ENCODE peak calls at places on chromosomes 11 and 22, in five cellular contexts. X is neural progenitor cell; K is body of pancreas; Y is heart left ventricle; L is effector memory CD4-positive, alpha-beta T cell. J is an unnamed sample.

GRCh38 chr22:42662114-42663021 is 13.2 kb upstream of the CYB5R3 start:
- DNase-seq in X (peak; percentile 91), K (peak; percentile 78), Y (peak; percentile 84), L (peak; percentile 58), J (peak; percentile 76)

GRCh38 chr11:128179049-128179448 is 408.3 kb downstream of the ETS1 start:
- DNase-seq in X (no peak), K (no peak), Y (no peak), L (no peak), J (no peak)

GRCh38 chr11:32173435-32173834 is 82.6 kb downstream of the RCN1 start:
- DNase-seq in X (peak; percentile 86), K (peak; percentile 51), Y (peak; percentile 59), L (no peak), J (peak; percentile 74)

GRCh38 chr11:14672635-14673034 is 29.0 kb downstream of the PDE3B start:
- DNase-seq in X (no peak), K (no peak), Y (no peak), L (no peak), J (no peak)

GRCh38 chr11:72736452-72737069 is 15.6 kb downstream of the ARAP1 start:
- DNase-seq in X (no peak), K (peak; percentile 76), Y (peak; percentile 57), L (peak; percentile 65), J (peak; percentile 50)

GRCh38 chr22:50313600-50313999 is 6.2 kb upstream of the PLXNB2 start:
- DNase-seq in X (no peak), K (no peak), Y (no peak), L (no peak), J (no peak)

GRCh38 chr22:38314140-38314991 is 2.9 kb downstream of the CSNK1E start:
- DNase-seq in X (peak; percentile 61), K (no peak), Y (no peak), L (no peak), J (peak; percentile 47)

GRCh38 chr11:48210052-48210451 is 6.6 kb upstream of the OR4B1 start:
- DNase-seq in X (no peak), K (no peak), Y (no peak), L (no peak), J (no peak)

GRCh38 chr11:15663778-15664218 is 549.1 kb downstream of the INSC start:
- DNase-seq in X (peak; percentile 91), K (no peak), Y (no peak), L (no peak), J (no peak)

GRCh38 chr11:68106165-68106940 is 14.8 kb downstream of the CHKA start:
- DNase-seq in X (no peak), K (peak; percentile 97), Y (no peak), L (no peak), J (no peak)

GRCh38 chr11:48096588-48097525 is 116.5 kb downstream of the PTPRJ start:
- DNase-seq in X (no peak), K (no peak), Y (no peak), L (no peak), J (no peak)

GRCh38 chr11:44564653-44565007 is 833 bp upstream of the CD82 start:
- DNase-seq in X (no peak), K (peak; percentile 89), Y (peak; percentile 78), L (no peak), J (no peak)

GRCh38 chr11:44507896-44508440 is 57.5 kb upstream of the CD82 start:
- DNase-seq in X (no peak), K (no peak), Y (no peak), L (no peak), J (no peak)

GRCh38 chr22:27075028-27075678 is 417.8 kb downstream of the MIAT start:
- DNase-seq in X (peak; percentile 22), K (no peak), Y (no peak), L (no peak), J (no peak)

GRCh38 chr11:117172678-117173421 is 5.7 kb upstream of the SIDT2 start:
- DNase-seq in X (no peak), K (no peak), Y (no peak), L (no peak), J (peak; percentile 87)

GRCh38 chr11:118996926-118997626 is 862 bp upstream of the CENATAC start:
- DNase-seq in X (peak; percentile 18), K (no peak), Y (no peak), L (peak; percentile 30), J (no peak)

GRCh38 chr22:46754826-46755225 is 7.6 kb upstream of the TBC1D22A start:
- DNase-seq in X (no peak), K (no peak), Y (peak; percentile 16), L (no peak), J (no peak)

GRCh38 chr11:115170133-115170815 is 333.9 kb downstream of the CADM1 start:
- DNase-seq in X (peak; percentile 53), K (no peak), Y (no peak), L (no peak), J (peak; percentile 15)

GRCh38 chr22:39908737-39909136 is 7.9 kb downstream of the GRAP2 start:
- DNase-seq in X (no peak), K (no peak), Y (no peak), L (peak; percentile 29), J (no peak)

GRCh38 chr11:68330700-68331337 is 18.4 kb downstream of the LRP5 start:
- DNase-seq in X (no peak), K (no peak), Y (no peak), L (no peak), J (no peak)

GRCh38 chr11:31150011-31150410 is 219.5 kb downstream of the DCDC1 start:
- DNase-seq in X (no peak), K (no peak), Y (no peak), L (no peak), J (no peak)

GRCh38 chr11:16088774-16089173 is 267.6 kb downstream of the SOX6 start:
- DNase-seq in X (no peak), K (no peak), Y (no peak), L (no peak), J (no peak)

GRCh38 chr11:10317281-10317755 is 12.4 kb downstream of the ADM start:
- DNase-seq in X (peak; percentile 90), K (no peak), Y (no peak), L (no peak), J (no peak)
- H3K27ac ChIP-seq in X (peak overlapping the region; percentile 76), K (no peak overlapping the region), Y (no peak overlapping the region), L (no peak overlapping the region), J (no peak overlapping the region)

DNA sequence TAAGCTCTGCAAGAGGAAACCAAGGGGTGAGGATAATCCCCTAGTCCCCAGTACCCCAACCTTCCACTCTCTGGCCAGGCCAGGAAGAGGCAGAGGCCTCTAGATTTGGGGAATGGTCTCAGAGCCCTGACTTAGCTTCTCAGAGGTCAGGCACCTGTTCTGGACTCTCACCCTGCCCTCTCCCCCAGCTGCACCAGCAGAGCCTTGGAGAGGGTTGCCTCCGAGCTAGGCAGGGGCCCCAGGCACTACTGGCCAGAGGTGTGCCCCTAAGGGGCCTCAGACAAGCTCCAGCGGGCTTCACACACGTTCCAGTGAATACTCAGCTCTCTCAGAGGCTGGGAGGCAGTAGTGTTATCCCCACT is 8.0 kb downstream of the FREY1 start:
- DNase-seq in X (no peak), K (no peak), Y (no peak), L (no peak), J (no peak)
- H3K4me3 ChIP-seq in X (peak overlapping the region; percentile 65), K (no peak overlapping the region), Y (no peak overlapping the region), L (no peak overlapping the region), J (no peak overlapping the region)

DNA sequence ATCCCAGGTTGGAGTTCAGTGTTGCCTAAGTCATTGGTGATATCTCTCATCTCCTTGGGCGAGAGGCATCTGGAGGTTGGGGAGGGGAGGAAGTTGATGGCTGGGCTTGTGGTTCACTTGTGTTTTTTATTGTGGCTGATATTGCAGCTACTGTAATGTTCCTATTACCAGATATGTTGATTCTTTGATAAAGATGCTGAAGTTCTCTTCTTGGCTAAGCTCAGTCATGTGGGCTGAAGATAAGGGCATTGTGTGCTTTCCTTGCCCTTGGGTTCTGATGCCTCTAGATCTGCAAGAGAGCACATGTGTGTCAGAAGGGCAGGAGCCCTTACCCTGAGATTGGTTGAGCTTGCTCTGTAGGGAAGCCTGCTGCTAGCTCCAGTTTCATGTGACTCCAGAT is 12.0 kb downstream of the STX3 start:
- DNase-seq in X (no peak), K (peak; percentile 13), Y (no peak), L (peak; percentile 6), J (no peak)
- H3K4me1 ChIP-seq in X (peaks cover 18% of the 10 kb centered on the region), K (peaks cover 41% of the 10 kb centered on the region), Y (peaks cover 49% of the 10 kb centered on the region), L (peaks cover 32% of the 10 kb centered on the region), J (peaks cover 6% of the 10 kb centered on the region)

GRCh38 chr11:126703661-126704060 is 296.9 kb downstream of the KIRREL3 start:
- DNase-seq in X (no peak), K (no peak), Y (no peak), L (no peak), J (no peak)
- H3K27ac ChIP-seq in X (no peak overlapping the region), K (no peak overlapping the region), Y (no peak overlapping the region), L (no peak overlapping the region), J (no peak overlapping the region)

DNA sequence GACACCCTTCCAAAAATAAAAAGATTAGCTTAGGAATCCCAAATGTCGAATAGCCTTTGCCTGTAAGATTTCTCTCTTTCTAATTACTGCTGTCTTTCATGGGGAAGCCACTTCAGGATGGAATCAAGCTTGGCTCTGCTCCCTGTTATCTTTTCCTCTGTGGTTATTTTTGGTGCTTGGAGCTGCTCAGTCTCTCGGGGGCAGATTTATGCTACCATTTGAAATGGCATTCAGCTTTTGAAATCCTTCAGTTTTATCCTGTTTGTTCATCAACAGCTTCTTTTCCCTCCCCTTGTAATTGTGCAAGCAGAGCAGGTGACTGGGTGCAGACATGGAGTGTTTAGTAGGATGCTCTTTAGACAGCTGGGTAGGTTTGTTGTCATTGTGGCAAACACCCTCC is 111.0 kb downstream of the DBX1 start:
- DNase-seq in X (no peak), K (no peak), Y (peak; percentile 31), L (no peak), J (peak; percentile 67)
- H3K4me3 ChIP-seq in X (no peak overlapping the region), K (no peak overlapping the region), Y (peak overlapping the region; percentile 7), L (no peak overlapping the region), J (no peak overlapping the region)

DNA sequence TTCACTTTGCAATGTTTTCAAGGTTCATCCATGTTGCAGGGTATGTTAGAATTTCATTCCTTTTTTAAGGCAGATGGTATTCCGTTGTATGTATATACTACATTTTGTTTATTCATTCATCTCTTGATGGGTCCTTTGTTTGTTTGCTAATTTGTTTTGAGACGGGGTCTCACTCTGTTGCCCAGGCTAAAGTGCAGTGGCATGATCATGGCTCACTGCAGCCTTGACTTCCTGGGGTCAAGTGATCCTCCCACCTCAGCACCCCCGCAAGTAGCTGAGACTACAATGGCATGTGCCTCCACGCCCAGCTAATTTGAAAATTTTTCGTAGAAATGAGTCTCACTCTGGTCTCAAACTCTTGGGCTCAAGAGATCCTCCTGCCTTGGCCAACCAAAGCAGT is 6.2 kb downstream of the UVRAG start:
- DNase-seq in X (no peak), K (no peak), Y (no peak), L (no peak), J (no peak)
- H3K4me1 ChIP-seq in X (peaks cover 11% of the 10 kb centered on the region), K (peaks cover 30% of the 10 kb centered on the region), Y (peaks cover 59% of the 10 kb centered on the region), L (peaks cover 14% of the 10 kb centered on the region), J (peaks cover 5% of the 10 kb centered on the region)

DNA sequence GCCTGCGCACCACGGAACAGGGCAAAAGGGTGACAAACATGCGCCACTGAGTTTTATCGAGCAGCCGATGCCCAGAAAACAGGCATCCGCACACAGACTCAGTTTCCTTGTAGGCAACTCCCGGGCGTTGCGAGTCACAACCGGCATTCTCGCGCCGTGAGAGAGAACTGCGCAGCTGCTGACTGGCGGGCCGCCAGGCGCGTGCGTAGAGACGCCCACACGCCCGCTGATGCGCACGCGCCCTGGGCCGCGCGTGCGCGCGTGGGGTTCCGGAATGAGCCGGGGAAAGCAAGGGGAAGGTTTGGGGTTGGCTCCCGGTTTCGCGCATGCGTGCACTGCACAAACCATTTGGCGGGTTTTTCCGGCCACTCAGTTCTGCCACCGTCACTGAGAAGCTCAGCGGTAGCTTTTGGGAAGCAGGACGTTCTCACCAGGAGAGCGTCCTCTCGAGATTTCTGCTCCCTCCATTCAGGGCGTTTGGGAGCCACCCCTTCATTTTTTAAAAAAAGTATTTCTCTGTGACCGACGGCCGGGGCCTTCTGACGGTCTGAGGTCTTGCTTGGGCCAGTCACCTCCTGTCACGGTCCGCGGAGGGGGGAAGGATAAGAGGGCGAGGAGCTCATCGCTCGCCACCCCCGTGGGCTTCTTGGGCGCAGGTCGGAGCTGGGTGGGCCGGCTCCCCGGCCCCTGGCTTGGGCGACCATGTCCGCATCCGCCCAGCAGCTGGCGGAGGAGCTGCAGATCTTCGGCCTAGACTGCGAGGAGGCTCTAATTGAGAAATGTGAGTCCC is at the start of gene POLA2:
- DNase-seq in X (peak; percentile 97), K (peak; percentile 96), Y (peak; percentile 95), L (peak; percentile 93), J (peak; percentile 97)
- H3K27ac ChIP-seq in X (peak within 1 kb of the TSS; percentile 38), K (peak within 1 kb of the TSS; percentile 66), Y (peak within 1 kb of the TSS; percentile 90), L (peak within 1 kb of the TSS; percentile 93), J (peak within 1 kb of the TSS; percentile 87)